ENCODE peak calls at places on chromosomes 3 and 15, in nine cellular contexts. F is fibroblast of pulmonary artery; D is psoas muscle; K is A549; O is IMR-90; U is AG10803; S is thoracic aorta; H is naive thymus-derived CD4-positive, alpha-beta T cell; J is aorta. Y is an unnamed sample.

GRCh38 chr3:149010504-149010951 is 19.2 kb downstream of the GYG1 start:
- DNase-seq in F (peak; percentile 65), S (no peak), K (no peak), H (no peak), D (no peak), U (no peak), O (peak; percentile 87), J (no peak), Y (no peak)

GRCh38 chr15:99719096-99719541 is 14.1 kb downstream of the LYSMD4 start:
- DNase-seq in H (no peak), J (no peak), K (no peak), O (peak; percentile 87), S (no peak), D (no peak), F (peak; percentile 53), U (peak; percentile 82), Y (no peak)

GRCh38 chr15:71612066-71612715 is 198.2 kb upstream of the NR2E3 start:
- DNase-seq in F (no peak), U (no peak), S (no peak), J (no peak), H (no peak), K (no peak), D (peak; percentile 25), O (peak; percentile 31), Y (no peak)

GRCh38 chr15:48603123-48603500 is 42.4 kb downstream of the FBN1 start:
- DNase-seq in F (peak; percentile 47), H (no peak), O (no peak), D (no peak), J (no peak), K (no peak), U (no peak), S (no peak), Y (no peak)

GRCh38 chr3:195921334-195921771 is 13.0 kb upstream of the TNK2 start:
- DNase-seq in O (no peak), U (no peak), H (no peak), J (peak; percentile 9), K (no peak), D (no peak), F (peak; percentile 19), S (no peak), Y (no peak)

GRCh38 chr15:84634228-84634837 is 19.8 kb downstream of the WDR73 start:
- DNase-seq in D (no peak), S (no peak), U (no peak), O (no peak), J (no peak), H (peak; percentile 20), K (no peak), F (no peak), Y (no peak)

GRCh38 chr3:71156062-71156665 is 427.4 kb downstream of the FOXP1 start:
- DNase-seq in H (no peak), F (no peak), O (no peak), D (no peak), U (no peak), J (no peak), S (no peak), K (no peak), Y (no peak)

GRCh38 chr3:16252243-16252978 is 12.3 kb downstream of the DPH3 start:
- DNase-seq in S (no peak), K (no peak), D (no peak), O (no peak), H (no peak), U (no peak), J (no peak), F (no peak), Y (no peak)

GRCh38 chr15:56893349-56893678 is 25.1 kb upstream of the TCF12 start:
- DNase-seq in J (no peak), K (no peak), F (no peak), U (no peak), H (no peak), D (no peak), O (no peak), S (no peak), Y (no peak)

GRCh38 chr15:28876131-28876844 is 9.5 kb upstream of the APBA2 start:
- DNase-seq in S (no peak), D (no peak), O (no peak), F (no peak), J (no peak), K (no peak), U (no peak), H (peak; percentile 42), Y (no peak)

GRCh38 chr3:89954135-89954534 is 846.7 kb downstream of the EPHA3 start:
- DNase-seq in F (no peak), D (no peak), U (no peak), S (no peak), H (no peak), O (no peak), K (no peak), J (no peak), Y (no peak)

GRCh38 chr3:118818386-118818785 is 216.3 kb downstream of the IGSF11 start:
- DNase-seq in J (no peak), O (peak; percentile 32), K (no peak), F (peak; percentile 17), D (no peak), H (no peak), U (peak; percentile 79), S (no peak), Y (no peak)

GRCh38 chr3:43432462-43432861 is 146.1 kb downstream of the SNRK start:
- DNase-seq in U (no peak), D (no peak), H (no peak), F (no peak), K (no peak), S (no peak), O (no peak), J (no peak), Y (no peak)
- H3K4me3 ChIP-seq in U (no peak overlapping the region), D (no peak overlapping the region), H (no peak overlapping the region), F (no peak overlapping the region), K (no peak overlapping the region), S (no peak overlapping the region), O (no peak overlapping the region), J (no peak overlapping the region), Y (no peak overlapping the region)

GRCh38 chr3:109339186-109339585 is 1.8 kb upstream of the DPPA4 start:
- DNase-seq in S (no peak), D (no peak), J (no peak), O (no peak), U (no peak), H (no peak), K (no peak), F (no peak), Y (no peak)

GRCh38 chr3:109336272-109336957 is 931 bp downstream of the DPPA4 start:
- DNase-seq in U (peak; percentile 3), D (no peak), S (no peak), O (peak; percentile 7), F (peak; percentile 63), K (no peak), J (peak; percentile 58), H (no peak), Y (no peak)

GRCh38 chr3:109339714-109340648 is 2.6 kb upstream of the DPPA4 start:
- DNase-seq in J (no peak), K (no peak), F (no peak), D (no peak), S (no peak), H (no peak), O (no peak), U (no peak), Y (no peak)

GRCh38 chr3:109338322-109338721 is 976 bp upstream of the DPPA4 start:
- DNase-seq in S (no peak), H (no peak), K (no peak), O (no peak), U (no peak), D (no peak), J (no peak), F (no peak), Y (no peak)

GRCh38 chr3:109337393-109337792 is at the start of gene DPPA4:
- DNase-seq in J (no peak), O (no peak), U (no peak), K (no peak), H (no peak), D (no peak), S (no peak), F (no peak), Y (no peak)
- H3K4me3 ChIP-seq in J (peak within 1 kb of the TSS; percentile 66), O (peak within 1 kb of the TSS; percentile 24), U (peak within 1 kb of the TSS; percentile 24), K (no peak within 1 kb of the TSS), H (peak within 1 kb of the TSS; percentile 39), D (peak within 1 kb of the TSS; percentile 28), S (peak within 1 kb of the TSS; percentile 73), F (peak within 1 kb of the TSS; percentile 59), Y (no peak within 1 kb of the TSS)

DNA sequence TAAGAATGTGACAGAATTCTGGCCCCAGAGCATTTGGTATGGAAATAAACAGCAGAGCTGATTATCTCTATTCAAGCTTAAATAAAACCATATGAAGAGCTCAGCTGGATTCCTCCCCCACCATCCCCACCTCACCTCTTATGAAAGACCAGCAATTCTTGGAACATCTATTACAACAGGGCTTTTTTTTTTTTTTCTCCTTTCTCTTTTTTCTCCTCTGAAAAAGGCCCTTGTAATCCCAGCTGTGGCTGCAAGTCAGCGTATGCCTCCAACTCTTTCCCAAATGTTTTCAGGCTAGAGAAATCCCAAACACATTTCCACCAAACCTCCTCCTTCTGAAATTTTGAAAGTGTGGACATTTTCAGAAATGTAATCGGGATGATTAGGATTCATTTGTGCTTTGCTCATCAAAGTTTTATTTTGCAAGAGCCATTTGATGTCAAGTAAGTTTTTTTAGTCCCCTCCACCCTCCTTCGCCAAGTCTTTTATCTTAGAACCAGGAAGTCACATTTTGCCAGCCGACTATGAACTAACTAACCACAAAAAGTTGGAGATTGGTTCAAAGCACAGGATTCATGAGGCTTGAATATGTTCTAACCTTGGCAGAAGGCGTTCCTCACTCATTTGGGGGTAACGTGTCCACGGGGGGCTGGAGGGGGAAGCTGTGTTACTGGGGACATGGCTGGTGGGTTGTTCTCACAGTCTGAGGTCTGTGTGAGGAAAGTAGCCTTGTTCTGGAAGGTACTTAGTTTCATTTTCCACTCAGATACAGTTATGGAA is 142.0 kb upstream of the PDZRN3 start:
- DNase-seq in O (peak; percentile 80), U (peak; percentile 97), S (no peak), D (no peak), H (no peak), F (peak; percentile 88), K (no peak), J (peak; percentile 41), Y (peak; percentile 60)
- H3K4me3 ChIP-seq in O (peak overlapping the region; percentile 37), U (peak overlapping the region; percentile 57), S (peak overlapping the region; percentile 63), D (peak overlapping the region; percentile 33), H (no peak overlapping the region), F (peak overlapping the region; percentile 31), K (no peak overlapping the region), J (peak overlapping the region; percentile 87), Y (peak overlapping the region; percentile 35)

GRCh38 chr15:101250331-101250730 is 1.5 kb downstream of the CHSY1 start:
- DNase-seq in H (no peak), O (peak; percentile 78), F (peak; percentile 77), S (no peak), J (no peak), K (no peak), U (peak; percentile 94), D (no peak), Y (no peak)

GRCh38 chr15:101250931-101251829 is 668 bp downstream of the CHSY1 start:
- DNase-seq in K (peak; percentile 60), O (no peak), S (no peak), J (no peak), D (peak; percentile 47), F (no peak), U (no peak), H (peak; percentile 10), Y (no peak)

GRCh38 chr15:101246824-101247745 is 4.8 kb downstream of the CHSY1 start:
- DNase-seq in K (no peak), J (no peak), D (no peak), F (no peak), H (no peak), S (no peak), O (no peak), U (no peak), Y (no peak)

GRCh38 chr15:101246391-101246790 is 5.5 kb downstream of the CHSY1 start:
- DNase-seq in K (no peak), O (no peak), J (no peak), H (no peak), D (no peak), F (no peak), S (no peak), U (no peak), Y (no peak)

GRCh38 chr15:101248274-101248673 is 3.6 kb downstream of the CHSY1 start:
- DNase-seq in U (no peak), D (no peak), O (no peak), J (no peak), H (no peak), K (no peak), F (no peak), S (no peak), Y (no peak)
- H3K4me3 ChIP-seq in U (no peak overlapping the region), D (no peak overlapping the region), O (no peak overlapping the region), J (no peak overlapping the region), H (no peak overlapping the region), K (no peak overlapping the region), F (no peak overlapping the region), S (no peak overlapping the region), Y (no peak overlapping the region)